ENCODE peak calls at places on chromosomes 1 and 21, in nine cellular contexts. One of them, this sample, is unnamed.

GRCh38 chr1:37822942-37823865 is 15.2 kb upstream of the YRDC start:
- DNase-seq in stimulated activated naive B cell treated with anti-CD40 and anti-IgM and Interleukin-4, amounts not matched to agents 10 μg/mL and 1 μg/mL and 100 μg/mL, for 72 hours: no peak
- DNase-seq in Right ventricle myocardium inferior: no peak
- DNase-seq in iris pigment epithelial cell: peak; percentile 71
- DNase-seq in AG20443: no peak
- DNase-seq in stomach: no peak
- DNase-seq in tibial artery: no peak
- DNase-seq in T-helper 2 cell: no peak
- DNase-seq in effector CD4-positive, alpha-beta T cell: no peak
- DNase-seq in this sample: no peak

GRCh38 chr1:15412843-15413242 is 3.2 kb downstream of the EFHD2 start:
- DNase-seq in iris pigment epithelial cell: no peak
- DNase-seq in Right ventricle myocardium inferior: no peak
- DNase-seq in tibial artery: no peak
- DNase-seq in effector CD4-positive, alpha-beta T cell: no peak
- DNase-seq in AG20443: no peak
- DNase-seq in T-helper 2 cell: no peak
- DNase-seq in stimulated activated naive B cell treated with anti-CD40 and anti-IgM and Interleukin-4, amounts not matched to agents 10 μg/mL and 1 μg/mL and 100 μg/mL, for 72 hours: no peak
- DNase-seq in stomach: peak; percentile 81
- DNase-seq in this sample: no peak

GRCh38 chr1:205664399-205665108 is 15.8 kb downstream of the SLC45A3 start:
- DNase-seq in AG20443: no peak
- DNase-seq in stomach: peak; percentile 68
- DNase-seq in effector CD4-positive, alpha-beta T cell: no peak
- DNase-seq in tibial artery: no peak
- DNase-seq in stimulated activated naive B cell treated with anti-CD40 and anti-IgM and Interleukin-4, amounts not matched to agents 10 μg/mL and 1 μg/mL and 100 μg/mL, for 72 hours: no peak
- DNase-seq in T-helper 2 cell: no peak
- DNase-seq in Right ventricle myocardium inferior: no peak
- DNase-seq in iris pigment epithelial cell: no peak
- DNase-seq in this sample: no peak

GRCh38 chr1:203327684-203328457 is 22.6 kb downstream of the BTG2 start:
- DNase-seq in AG20443: peak; percentile 70
- DNase-seq in effector CD4-positive, alpha-beta T cell: peak; percentile 73
- DNase-seq in tibial artery: peak; percentile 79
- DNase-seq in iris pigment epithelial cell: peak; percentile 49
- DNase-seq in stomach: peak; percentile 66
- DNase-seq in Right ventricle myocardium inferior: no peak
- DNase-seq in stimulated activated naive B cell treated with anti-CD40 and anti-IgM and Interleukin-4, amounts not matched to agents 10 μg/mL and 1 μg/mL and 100 μg/mL, for 72 hours: no peak
- DNase-seq in T-helper 2 cell: peak; percentile 38
- DNase-seq in this sample: peak; percentile 67

GRCh38 chr1:43000271-43000670 is 41.6 kb upstream of the SLC2A1 start:
- DNase-seq in iris pigment epithelial cell: no peak
- DNase-seq in stimulated activated naive B cell treated with anti-CD40 and anti-IgM and Interleukin-4, amounts not matched to agents 10 μg/mL and 1 μg/mL and 100 μg/mL, for 72 hours: no peak
- DNase-seq in T-helper 2 cell: no peak
- DNase-seq in effector CD4-positive, alpha-beta T cell: no peak
- DNase-seq in tibial artery: no peak
- DNase-seq in stomach: no peak
- DNase-seq in Right ventricle myocardium inferior: no peak
- DNase-seq in AG20443: no peak
- DNase-seq in this sample: no peak

GRCh38 chr1:110645172-110645571 is 29.6 kb downstream of the KCNA3 start:
- DNase-seq in T-helper 2 cell: no peak
- DNase-seq in stomach: no peak
- DNase-seq in iris pigment epithelial cell: no peak
- DNase-seq in tibial artery: no peak
- DNase-seq in AG20443: no peak
- DNase-seq in stimulated activated naive B cell treated with anti-CD40 and anti-IgM and Interleukin-4, amounts not matched to agents 10 μg/mL and 1 μg/mL and 100 μg/mL, for 72 hours: no peak
- DNase-seq in effector CD4-positive, alpha-beta T cell: no peak
- DNase-seq in Right ventricle myocardium inferior: no peak
- DNase-seq in this sample: no peak

GRCh38 chr21:31425158-31425557 is 81.1 kb upstream of the TIAM1 start:
- DNase-seq in stimulated activated naive B cell treated with anti-CD40 and anti-IgM and Interleukin-4, amounts not matched to agents 10 μg/mL and 1 μg/mL and 100 μg/mL, for 72 hours: no peak
- DNase-seq in tibial artery: no peak
- DNase-seq in stomach: no peak
- DNase-seq in effector CD4-positive, alpha-beta T cell: no peak
- DNase-seq in AG20443: no peak
- DNase-seq in Right ventricle myocardium inferior: no peak
- DNase-seq in iris pigment epithelial cell: no peak
- DNase-seq in T-helper 2 cell: no peak
- DNase-seq in this sample: no peak

GRCh38 chr1:100164226-100164625 is 13.8 kb downstream of the LRRC39 start:
- DNase-seq in iris pigment epithelial cell: peak; percentile 26
- DNase-seq in AG20443: peak; percentile 56
- DNase-seq in stimulated activated naive B cell treated with anti-CD40 and anti-IgM and Interleukin-4, amounts not matched to agents 10 μg/mL and 1 μg/mL and 100 μg/mL, for 72 hours: no peak
- DNase-seq in effector CD4-positive, alpha-beta T cell: no peak
- DNase-seq in Right ventricle myocardium inferior: no peak
- DNase-seq in T-helper 2 cell: no peak
- DNase-seq in stomach: no peak
- DNase-seq in tibial artery: no peak
- DNase-seq in this sample: no peak

GRCh38 chr1:173477286-173478098 is at the start of gene PRDX6:
- DNase-seq in stimulated activated naive B cell treated with anti-CD40 and anti-IgM and Interleukin-4, amounts not matched to agents 10 μg/mL and 1 μg/mL and 100 μg/mL, for 72 hours: no peak
- DNase-seq in effector CD4-positive, alpha-beta T cell: peak; percentile 81
- DNase-seq in T-helper 2 cell: peak; percentile 74
- DNase-seq in tibial artery: peak; percentile 90
- DNase-seq in Right ventricle myocardium inferior: peak; percentile 95
- DNase-seq in iris pigment epithelial cell: peak; percentile 82
- DNase-seq in AG20443: peak; percentile 72
- DNase-seq in stomach: peak; percentile 53
- DNase-seq in this sample: peak; percentile 81

GRCh38 chr1:92536593-92537332 is 50.0 kb upstream of the GFI1 start:
- DNase-seq in stimulated activated naive B cell treated with anti-CD40 and anti-IgM and Interleukin-4, amounts not matched to agents 10 μg/mL and 1 μg/mL and 100 μg/mL, for 72 hours: peak; percentile 28
- DNase-seq in iris pigment epithelial cell: peak; percentile 74
- DNase-seq in stomach: no peak
- DNase-seq in tibial artery: no peak
- DNase-seq in effector CD4-positive, alpha-beta T cell: peak; percentile 25
- DNase-seq in AG20443: peak; percentile 17
- DNase-seq in Right ventricle myocardium inferior: no peak
- DNase-seq in T-helper 2 cell: no peak
- DNase-seq in this sample: no peak

GRCh38 chr1:68141079-68141800 is 90.8 kb upstream of the DIRAS3 start:
- DNase-seq in tibial artery: no peak
- DNase-seq in stimulated activated naive B cell treated with anti-CD40 and anti-IgM and Interleukin-4, amounts not matched to agents 10 μg/mL and 1 μg/mL and 100 μg/mL, for 72 hours: no peak
- DNase-seq in Right ventricle myocardium inferior: no peak
- DNase-seq in T-helper 2 cell: no peak
- DNase-seq in AG20443: peak; percentile 27
- DNase-seq in iris pigment epithelial cell: peak; percentile 87
- DNase-seq in stomach: no peak
- DNase-seq in effector CD4-positive, alpha-beta T cell: no peak
- DNase-seq in this sample: no peak